ENCODE peak calls at places on chromosomes 16 and 17, in four cellular contexts. D, R, V and O are unnamed samples.

GRCh38 chr17:55770220-55770870 is 19.5 kb downstream of the PCTP start:
- DNase-seq in D (peak), R (no peak), V (no peak), O (peak)

GRCh38 chr17:67489273-67489672 is 112.2 kb downstream of the PITPNC1 start:
- DNase-seq in D (no peak), R (no peak), V (no peak), O (no peak)

GRCh38 chr16:22192261-22193133 is 13.6 kb upstream of the EEF2K start:
- DNase-seq in D (peak), R (peak), V (peak), O (no peak)

GRCh38 chr17:47670064-47670463 is 20.3 kb downstream of the KPNB1 start:
- DNase-seq in D (no peak), R (no peak), V (no peak), O (no peak)

GRCh38 chr16:57645691-57646387 is 17.4 kb downstream of the ADGRG1 start:
- DNase-seq in D (no peak), R (no peak), V (no peak), O (no peak)

GRCh38 chr17:77373298-77374169 is 232.8 kb downstream of the SEC14L1 start:
- DNase-seq in D (peak), R (no peak), V (no peak), O (no peak)

GRCh38 chr16:15643453-15644305 is 725 bp upstream of the MARF1 start:
- DNase-seq in D (peak), R (no peak), V (peak), O (peak)

GRCh38 chr16:51820176-51820575 is 669.1 kb upstream of the SALL1 start:
- DNase-seq in D (no peak), R (no peak), V (no peak), O (no peak)

GRCh38 chr17:38440614-38441397 is 12.5 kb downstream of the ARHGAP23 start:
- DNase-seq in D (no peak), R (no peak), V (no peak), O (no peak)